ENCODE peak calls at places on chromosomes 1 and 21, in nine cellular contexts. P is A549, S is K562, I is ovary, Q is tibial nerve, U is suprapubic skin, G is stomach, V is transverse colon, O is sigmoid colon. A is an unnamed sample.

GRCh38 chr1:46490603-46491499 is 1.2 kb downstream of the DMBX1 start:
- DNase-seq in P (no peak), S (no peak), I (no peak), Q (no peak), U (no peak), G (no peak), V (no peak), O (no peak), A (no peak)

GRCh38 chr1:207890136-207890738 is 20.7 kb downstream of the CD34 start:
- DNase-seq in P (no peak), S (no peak), I (peak), Q (peak), U (peak), G (peak), V (peak), O (peak), A (no peak)

GRCh38 chr1:170126691-170127090 is 19.1 kb upstream of the NTMT2 start:
- DNase-seq in P (no peak), S (no peak), I (no peak), Q (no peak), U (no peak), G (no peak), V (no peak), O (no peak), A (no peak)

GRCh38 chr1:7250176-7250575 is 464.9 kb downstream of the CAMTA1 start:
- DNase-seq in P (no peak), S (no peak), I (no peak), Q (no peak), U (no peak), G (no peak), V (no peak), O (no peak), A (no peak)

GRCh38 chr1:193031431-193031830 is 27.7 kb downstream of the UCHL5 start:
- DNase-seq in P (no peak), S (no peak), I (no peak), Q (no peak), U (no peak), G (no peak), V (no peak), O (no peak), A (no peak)

GRCh38 chr21:36699546-36700294 is 805 bp downstream of the SIM2 start:
- DNase-seq in P (no peak), S (no peak), I (no peak), Q (no peak), U (no peak), G (no peak), V (no peak), O (no peak), A (peak)

GRCh38 chr1:51527144-51527543 is 8.1 kb upstream of the EPS15 start:
- DNase-seq in P (no peak), S (no peak), I (no peak), Q (no peak), U (no peak), G (no peak), V (no peak), O (no peak), A (no peak)

GRCh38 chr21:43284700-43285099 is 115.9 kb downstream of the CRYAA start:
- DNase-seq in P (no peak), S (no peak), I (no peak), Q (no peak), U (no peak), G (no peak), V (no peak), O (no peak), A (no peak)

GRCh38 chr1:182608850-182609610 is 4.8 kb upstream of the RGS16 start:
- DNase-seq in P (no peak), S (no peak), I (no peak), Q (no peak), U (no peak), G (no peak), V (no peak), O (no peak), A (no peak)

GRCh38 chr1:179251675-179252074 is 22.2 kb upstream of the ABL2 start:
- DNase-seq in P (no peak), S (no peak), I (no peak), Q (no peak), U (no peak), G (no peak), V (no peak), O (no peak), A (no peak)

GRCh38 chr1:226702318-226702956 is 36.6 kb downstream of the ITPKB start:
- DNase-seq in P (no peak), S (no peak), I (no peak), Q (peak), U (no peak), G (no peak), V (no peak), O (peak), A (no peak)

DNA sequence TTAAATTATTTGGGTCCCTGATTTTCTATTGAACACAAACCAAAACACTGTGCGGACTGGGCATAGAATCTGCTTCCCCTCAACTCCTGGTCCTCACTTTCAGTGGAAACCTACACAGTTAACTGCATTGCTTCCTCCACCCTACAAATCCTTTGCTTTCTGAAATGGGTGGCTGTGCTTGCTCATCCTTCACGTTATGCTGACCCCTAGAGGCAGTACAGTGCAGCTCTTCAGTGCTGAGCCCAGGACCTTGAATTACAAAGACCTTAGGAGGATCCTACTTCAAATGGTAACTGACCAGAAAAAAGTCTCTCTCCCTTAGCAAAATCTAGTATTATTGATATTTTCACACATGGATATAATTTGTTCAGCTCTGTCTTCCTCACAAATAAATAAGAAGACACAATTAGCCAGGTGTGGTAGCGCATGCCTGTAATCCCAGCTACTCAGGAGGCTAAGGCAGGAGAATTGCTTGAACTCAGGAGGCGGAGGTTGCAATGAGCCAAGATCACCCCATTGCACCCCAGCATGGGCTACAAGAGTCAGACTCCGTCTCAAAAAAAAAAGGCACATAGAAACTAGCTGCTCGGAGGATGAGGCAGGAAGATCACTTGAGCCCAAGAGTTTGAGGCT is 63.4 kb upstream of the L1TD1 start:
- DNase-seq in P (peak), S (peak), I (no peak), Q (no peak), U (no peak), G (peak), V (peak), O (no peak), A (no peak)
- TF ChIP-seq EP300 in P (no peak), S (no peak), I (no peak), Q (no peak), U (no peak), G (no peak), V (no peak), O (no peak), A (no peak)

GRCh38 chr1:205505076-205505729 is 734 bp downstream of the CDK18 start:
- DNase-seq in P (peak), S (no peak), I (no peak), Q (no peak), U (no peak), G (no peak), V (no peak), O (no peak), A (no peak)

GRCh38 chr1:205502992-205503391 is 1.5 kb upstream of the CDK18 start:
- DNase-seq in P (no peak), S (no peak), I (no peak), Q (no peak), U (no peak), G (no peak), V (no peak), O (no peak), A (no peak)

GRCh38 chr1:205505791-205506190 is 1.3 kb downstream of the CDK18 start:
- DNase-seq in P (no peak), S (peak), I (peak), Q (no peak), U (no peak), G (peak), V (peak), O (peak), A (peak)

GRCh38 chr1:205506409-205507196 is 2.1 kb downstream of the CDK18 start:
- DNase-seq in P (no peak), S (no peak), I (no peak), Q (no peak), U (no peak), G (no peak), V (no peak), O (no peak), A (no peak)

GRCh38 chr1:205504311-205505075 is at the start of gene CDK18:
- DNase-seq in P (peak), S (peak), I (peak), Q (peak), U (no peak), G (peak), V (peak), O (peak), A (peak)
- TF ChIP-seq POLR2A in P (no peak), S (no peak), I (no peak), Q (no peak), U (no peak), G (no peak), V (no peak), O (no peak), A (no peak)

GRCh38 chr1:60911980-60912692 is 170.2 kb upstream of the NFIA start:
- DNase-seq in P (no peak), S (no peak), I (no peak), Q (no peak), U (no peak), G (no peak), V (no peak), O (no peak), A (no peak)
- TF ChIP-seq EP300 in P (no peak), S (no peak), I (no peak), Q (no peak), U (no peak), G (no peak), V (no peak), O (no peak), A (no peak)

GRCh38 chr1:48030696-48031365 is 33.6 kb upstream of the TRABD2B start:
- DNase-seq in P (no peak), S (no peak), I (no peak), Q (no peak), U (no peak), G (no peak), V (no peak), O (no peak), A (no peak)
- TF ChIP-seq POLR2A in P (no peak), S (no peak), I (no peak), Q (no peak), U (no peak), G (no peak), V (no peak), O (no peak), A (no peak)

GRCh38 chr1:77031101-77031662 is 163.9 kb downstream of the ST6GALNAC5 start:
- DNase-seq in P (peak), S (no peak), I (no peak), Q (no peak), U (no peak), G (no peak), V (no peak), O (no peak), A (no peak)
- TF ChIP-seq EP300 in P (no peak), S (no peak), I (no peak), Q (no peak), U (no peak), G (no peak), V (no peak), O (no peak), A (no peak)

GRCh38 chr1:151993734-151994496 is at the start of gene S100A10:
- DNase-seq in P (no peak), S (peak), I (peak), Q (peak), U (peak), G (peak), V (peak), O (peak), A (peak)
- TF ChIP-seq POLR2A in P (peak), S (no peak), I (peak), Q (peak), U (peak), G (no peak), V (peak), O (no peak), A (peak)

GRCh38 chr21:26591543-26591942 is 18.5 kb upstream of the CYYR1 start:
- DNase-seq in P (no peak), S (no peak), I (no peak), Q (no peak), U (no peak), G (no peak), V (no peak), O (no peak), A (no peak)

GRCh38 chr21:26593800-26594199 is 20.7 kb upstream of the CYYR1 start:
- DNase-seq in P (no peak), S (no peak), I (no peak), Q (no peak), U (no peak), G (no peak), V (no peak), O (no peak), A (no peak)

GRCh38 chr21:26597981-26598380 is 24.9 kb upstream of the CYYR1 start:
- DNase-seq in P (no peak), S (no peak), I (no peak), Q (no peak), U (no peak), G (no peak), V (no peak), O (no peak), A (no peak)

GRCh38 chr21:26595971-26596370 is 22.9 kb upstream of the CYYR1 start:
- DNase-seq in P (no peak), S (no peak), I (no peak), Q (no peak), U (no peak), G (no peak), V (no peak), O (no peak), A (no peak)

DNA sequence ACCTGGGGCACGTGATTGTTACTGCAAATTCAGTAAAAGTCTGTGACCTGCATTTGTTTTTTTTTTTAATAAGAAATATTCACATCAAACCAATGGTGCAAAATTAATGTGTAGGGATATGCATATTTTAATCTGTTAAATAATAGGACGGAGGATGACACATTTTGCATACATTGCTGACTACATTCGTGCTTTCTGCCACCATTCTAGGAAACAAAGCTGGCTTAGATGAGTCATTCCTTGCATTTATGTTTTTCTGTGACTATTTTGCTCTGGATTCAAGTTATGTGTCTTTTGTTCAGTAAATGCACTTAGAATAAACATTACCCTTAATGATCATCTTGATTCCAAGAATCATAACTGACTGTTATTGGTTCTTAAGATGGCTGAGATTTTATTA is 23.9 kb upstream of the CYYR1 start:
- DNase-seq in P (no peak), S (no peak), I (no peak), Q (no peak), U (no peak), G (no peak), V (no peak), O (no peak), A (no peak)
- TF ChIP-seq EP300 in P (no peak), S (no peak), I (no peak), Q (no peak), U (no peak), G (no peak), V (no peak), O (no peak), A (no peak)

GRCh38 chr1:24903560-24903954 is 26.5 kb downstream of the RUNX3 start:
- DNase-seq in P (no peak), S (no peak), I (peak), Q (no peak), U (peak), G (peak), V (peak), O (no peak), A (no peak)
- TF ChIP-seq POLR2A in P (no peak), S (no peak), I (no peak), Q (no peak), U (no peak), G (no peak), V (no peak), O (no peak), A (no peak)

GRCh38 chr1:222643603-222643936 is 25.7 kb downstream of the MIA3 start:
- DNase-seq in P (peak), S (no peak), I (no peak), Q (no peak), U (no peak), G (no peak), V (no peak), O (no peak), A (no peak)
- TF ChIP-seq EP300 in P (no peak), S (no peak), I (no peak), Q (no peak), U (no peak), G (no peak), V (no peak), O (no peak), A (no peak)